ENCODE peak calls at places on chromosome 21, in seven cellular contexts. V, O, Y, L, E, M and Z are unnamed samples. For H3K9me3, the result is how much of the 10 kb centered on the place peaks cover.

GRCh38 chr21:23977971-23978370 is 1629.3 kb downstream of the MRPL39 start:
- DNase-seq in E (no peak), M (no peak), L (no peak), V (no peak), O (no peak), Y (no peak), Z (no peak)

GRCh38 chr21:45972353-45972715 is 9.2 kb upstream of the COL6A1 start:
- DNase-seq in O (peak), E (no peak), M (peak), Y (peak), V (no peak), L (no peak), Z (no peak)

GRCh38 chr21:44084496-44085241 is 22.5 kb upstream of the PWP2 start:
- DNase-seq in E (no peak), Y (no peak), O (no peak), M (peak), L (no peak), V (no peak), Z (no peak)

GRCh38 chr21:43921979-43922945 is 57.2 kb downstream of the AGPAT3 start:
- DNase-seq in O (no peak), V (peak), E (no peak), Y (no peak), M (peak), L (no peak), Z (no peak)

GRCh38 chr21:38807987-38808386 is 2.3 kb downstream of the ETS2 start:
- DNase-seq in Y (no peak), L (no peak), O (no peak), M (no peak), V (no peak), E (no peak), Z (no peak)

GRCh38 chr21:30207252-30207579 is 8.7 kb downstream of the CLDN8 start:
- DNase-seq in Y (no peak), V (no peak), E (no peak), L (no peak), O (no peak), M (no peak), Z (no peak)

GRCh38 chr21:38937844-38938243 is 132.1 kb downstream of the ETS2 start:
- DNase-seq in E (no peak), Y (no peak), M (no peak), V (no peak), O (no peak), L (no peak), Z (no peak)

GRCh38 chr21:42392731-42393442 is 3.0 kb downstream of the TMPRSS3 start:
- DNase-seq in Y (no peak), O (no peak), M (peak), V (no peak), L (no peak), E (no peak), Z (no peak)

GRCh38 chr21:16194851-16195251 is 465.1 kb downstream of the USP25 start:
- DNase-seq in M (no peak), V (no peak), L (peak), E (no peak), Y (peak), O (no peak), Z (no peak)

GRCh38 chr21:44294391-44295162 is 5.3 kb upstream of the PFKL start:
- DNase-seq in L (no peak), Y (peak), E (no peak), M (peak), V (no peak), O (no peak), Z (no peak)

GRCh38 chr21:27840273-27840672 is 873.4 kb upstream of the ADAMTS5 start:
- DNase-seq in O (no peak), M (no peak), E (no peak), Y (no peak), L (no peak), V (no peak), Z (no peak)
- H3K9me3 ChIP-seq in O (under half), M (under half), E (under half), Y (under half), L (under half), V (under half), Z (under half)

GRCh38 chr21:31243611-31244010 is 100.5 kb downstream of the TIAM1 start:
- DNase-seq in O (no peak), V (no peak), E (no peak), L (no peak), M (no peak), Y (no peak), Z (no peak)
- H3K9me3 ChIP-seq in O (under half), V (under half), E (under half), L (under half), M (under half), Y (under half), Z (under half)

GRCh38 chr21:9735421-9735961 is 785.9 kb upstream of the TPTE start:
- DNase-seq in Y (no peak), V (no peak), M (peak), L (no peak), O (no peak), E (no peak), Z (no peak)
- H3K9me3 ChIP-seq in Y (under half), V (under half), M (under half), L (under half), O (under half), E (half or more), Z (under half)

DNA sequence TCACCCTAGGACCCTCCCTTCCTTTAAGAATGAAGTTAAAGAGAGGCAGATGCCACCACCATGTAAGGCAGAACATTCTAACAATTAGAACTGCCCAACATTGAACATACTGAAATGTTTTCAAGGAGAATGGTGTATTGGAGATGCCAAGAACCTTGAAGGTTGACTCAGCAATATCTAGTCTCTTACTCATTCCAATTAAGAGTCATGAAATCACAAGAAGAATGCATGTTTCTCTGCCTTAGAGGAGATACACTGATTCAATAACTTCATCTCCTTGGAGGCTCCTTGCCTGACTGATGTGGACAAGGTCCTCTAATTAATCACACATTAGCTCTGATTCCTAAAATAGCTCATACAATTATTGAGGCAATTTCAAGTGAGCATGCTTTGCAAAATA is 114.7 kb downstream of the DSCAM start:
- DNase-seq in O (no peak), Y (no peak), L (no peak), E (no peak), V (no peak), M (no peak), Z (no peak)
- H3K9me3 ChIP-seq in O (under half), Y (under half), L (under half), E (under half), V (under half), M (under half), Z (under half)

GRCh38 chr21:25689226-25689625 is 45.5 kb downstream of the ATP5PF start:
- DNase-seq in Y (peak), M (no peak), E (no peak), V (no peak), L (no peak), O (no peak), Z (no peak)
- H3K9me3 ChIP-seq in Y (under half), M (under half), E (under half), V (under half), L (under half), O (under half), Z (under half)

GRCh38 chr21:33479679-33480480 is at the start of gene TMEM50B:
- DNase-seq in V (peak), Y (peak), L (peak), O (peak), E (peak), M (peak), Z (peak)
- H3K9me3 ChIP-seq in V (under half), Y (under half), L (under half), O (under half), E (under half), M (under half), Z (under half)

DNA sequence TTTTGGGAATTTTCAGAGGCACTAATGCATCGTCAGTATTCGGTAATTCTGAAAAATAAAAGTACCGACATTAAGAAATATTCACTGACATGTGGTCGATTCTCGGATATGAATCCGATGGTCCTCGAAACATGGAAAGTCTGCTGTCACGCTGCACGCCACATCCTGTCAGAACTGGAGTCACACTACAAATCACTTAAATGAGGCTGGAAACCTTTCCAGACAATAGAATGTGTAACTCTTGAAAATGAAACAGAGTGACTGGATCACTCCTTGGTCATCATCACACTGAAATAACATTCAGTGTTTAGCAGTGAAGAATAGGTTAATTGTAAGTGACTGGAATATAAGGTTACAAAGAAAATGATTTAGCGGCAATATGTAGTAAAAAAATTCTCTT is 620.1 kb upstream of the ADAMTS5 start:
- DNase-seq in M (no peak), O (no peak), E (no peak), V (no peak), L (no peak), Y (peak), Z (no peak)
- H3K9me3 ChIP-seq in M (under half), O (under half), E (under half), V (under half), L (under half), Y (under half), Z (under half)

GRCh38 chr21:26377111-26377694 is 195.9 kb downstream of the CYYR1 start:
- DNase-seq in L (no peak), E (no peak), O (no peak), M (no peak), V (no peak), Y (peak), Z (no peak)
- H3K9me3 ChIP-seq in L (under half), E (under half), O (under half), M (under half), V (under half), Y (under half), Z (under half)

DNA sequence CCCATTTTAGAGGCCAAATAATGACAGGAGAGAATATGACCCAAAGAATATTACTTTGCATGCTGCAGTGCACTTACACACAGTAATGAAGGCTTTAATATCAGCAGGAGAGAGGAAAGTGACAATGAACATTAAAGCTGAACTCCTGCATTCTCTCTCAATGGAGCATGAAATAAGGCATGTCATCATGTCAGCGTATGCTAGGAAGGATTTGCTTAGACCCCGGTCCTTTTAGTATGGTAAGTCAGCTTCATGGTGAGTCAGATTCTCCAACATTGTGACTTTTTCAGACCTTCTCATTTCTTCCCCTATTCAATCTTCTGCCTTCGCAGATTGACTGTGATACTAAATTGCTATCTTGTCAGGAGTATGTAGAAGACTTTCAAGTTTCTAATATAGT is 210.7 kb upstream of the TMPRSS15 start:
- DNase-seq in L (no peak), Y (no peak), O (no peak), V (no peak), M (no peak), E (no peak), Z (no peak)
- H3K9me3 ChIP-seq in L (under half), Y (under half), O (under half), V (under half), M (under half), E (under half), Z (under half)